ENCODE peak calls at places on chromosomes 6 and 20, in four cellular contexts. A is K562, S is HepG2, P is GM12878. I is an unnamed sample.

GRCh38 chr6:131281471-131282270 is 146.4 kb downstream of the AKAP7 start:
- DNase-seq in S (no peak), A (no peak), P (no peak), I (no peak)

GRCh38 chr6:35778437-35778836 is 2.0 kb downstream of the CLPSL2 start:
- DNase-seq in A (no peak), P (no peak), S (no peak), I (no peak)

GRCh38 chr6:116316772-116317467 is 37.2 kb upstream of the TSPYL1 start:
- DNase-seq in S (peak), P (no peak), A (peak), I (no peak)

GRCh38 chr6:4607793-4608192 is 168.4 kb upstream of the CDYL start:
- DNase-seq in A (no peak), S (no peak), P (no peak), I (no peak)

GRCh38 chr6:66838764-66839163 is 1131.7 kb upstream of the EYS start:
- DNase-seq in S (no peak), A (no peak), P (no peak), I (no peak)

GRCh38 chr6:125989631-125990030 is 3.3 kb downstream of the TRMT11 start:
- DNase-seq in S (peak), A (no peak), P (no peak), I (no peak)

GRCh38 chr6:121436172-121436965 is 923 bp downstream of the GJA1 start:
- DNase-seq in A (no peak), P (no peak), S (no peak), I (no peak)

GRCh38 chr6:2209226-2209809 is 36.1 kb downstream of the GMDS start:
- DNase-seq in A (no peak), S (peak), P (peak), I (peak)

GRCh38 chr6:157283900-157284737 is 39.2 kb downstream of the TMEM242 start:
- DNase-seq in P (no peak), S (no peak), A (no peak), I (no peak)

GRCh38 chr6:139698526-139699182 is 324.2 kb upstream of the CITED2 start:
- DNase-seq in S (no peak), A (no peak), P (no peak), I (no peak)

GRCh38 chr20:19958243-19958642 is 58.9 kb upstream of the NAA20 start:
- DNase-seq in P (no peak), A (no peak), S (no peak), I (no peak)

GRCh38 chr20:32362924-32363364 is 4.8 kb downstream of the ASXL1 start:
- DNase-seq in S (peak), P (no peak), A (no peak), I (no peak)

GRCh38 chr20:58634121-58634817 is 16.8 kb upstream of the STX16 start:
- DNase-seq in S (no peak), P (no peak), A (no peak), I (no peak)

GRCh38 chr6:89487864-89488263 is 54.9 kb downstream of the ANKRD6 start:
- DNase-seq in S (no peak), P (no peak), A (no peak), I (no peak)

GRCh38 chr6:93059911-93060310 is 359.4 kb downstream of the EPHA7 start:
- DNase-seq in A (no peak), P (no peak), S (no peak), I (no peak)

GRCh38 chr6:30744054-30744805 is at the start of gene IER3:
- DNase-seq in A (peak), S (peak), P (no peak), I (peak)

GRCh38 chr20:38961530-38962043 is 557 bp upstream of the DHX35 start:
- DNase-seq in P (no peak), S (no peak), A (no peak), I (peak)

GRCh38 chr6:44064089-44064947 is 62.9 kb downstream of the MRPL14 start:
- DNase-seq in A (peak), S (peak), P (no peak), I (peak)
- TF ChIP-seq SMC3 in A (no peak), S (no peak), P (no peak), I (no peak)

GRCh38 chr6:39982720-39983119 is 48.5 kb upstream of the MOCS1 start:
- DNase-seq in S (no peak), A (no peak), P (no peak), I (no peak)

GRCh38 chr6:39978240-39978639 is 44.0 kb upstream of the MOCS1 start:
- DNase-seq in P (no peak), S (no peak), A (no peak), I (no peak)

GRCh38 chr6:39983193-39983592 is 48.9 kb upstream of the MOCS1 start:
- DNase-seq in S (no peak), A (no peak), P (no peak), I (no peak)

GRCh38 chr6:39979461-39980328 is 45.4 kb upstream of the MOCS1 start:
- DNase-seq in A (no peak), S (no peak), P (no peak), I (no peak)

GRCh38 chr6:39980839-39981580 is 46.7 kb upstream of the MOCS1 start:
- DNase-seq in S (peak), P (no peak), A (peak), I (peak)
- TF ChIP-seq ESRRA in S (no peak), P (no peak), A (no peak), I (no peak)

DNA sequence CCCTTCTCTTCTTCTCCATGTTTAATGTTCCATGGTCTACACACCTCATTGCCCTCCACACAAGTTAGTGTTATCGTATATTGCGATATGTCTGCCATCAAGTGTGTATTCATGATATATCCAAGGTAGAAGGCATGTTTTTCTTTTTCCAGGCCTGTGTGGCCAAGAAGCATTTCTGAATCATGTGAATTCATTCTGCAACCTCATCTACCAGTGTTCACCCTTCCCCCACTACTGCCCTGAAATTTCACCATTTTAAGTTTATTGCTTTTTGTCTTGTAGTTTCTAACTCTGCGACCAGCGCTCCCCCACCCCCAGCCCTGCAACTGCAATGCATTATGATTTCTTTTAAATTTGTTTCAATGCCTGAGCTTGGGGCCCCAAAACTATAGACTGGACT is 618.0 kb upstream of the FLRT3 start:
- DNase-seq in S (no peak), A (peak), P (no peak), I (no peak)
- TF ChIP-seq CEBPB in S (no peak), A (no peak), P (no peak), I (no peak)

GRCh38 chr6:32224696-32225095 is 829 bp upstream of the NOTCH4 start:
- DNase-seq in S (no peak), A (no peak), P (no peak), I (no peak)

GRCh38 chr6:32226434-32226833 is 2.6 kb upstream of the NOTCH4 start:
- DNase-seq in A (no peak), P (no peak), S (no peak), I (no peak)

GRCh38 chr6:32220021-32220420 is 3.8 kb downstream of the NOTCH4 start:
- DNase-seq in P (no peak), A (no peak), S (no peak), I (no peak)

GRCh38 chr6:32223258-32224235 is at the start of gene NOTCH4:
- DNase-seq in P (no peak), A (no peak), S (no peak), I (no peak)

GRCh38 chr6:32222333-32223230 is 1.3 kb downstream of the NOTCH4 start:
- DNase-seq in P (no peak), A (no peak), S (no peak), I (no peak)
- TF ChIP-seq SMC3 in P (no peak), A (no peak), S (no peak), I (no peak)

GRCh38 chr6:78850621-78851020 is 16.7 kb upstream of the IRAK1BP1 start:
- DNase-seq in S (no peak), P (no peak), A (no peak), I (no peak)
- TF ChIP-seq ESRRA in S (no peak), P (no peak), A (no peak), I (no peak)

GRCh38 chr6:65123516-65123915 is 583.5 kb downstream of the EYS start:
- DNase-seq in A (no peak), P (no peak), S (no peak), I (no peak)
- TF ChIP-seq CEBPB in A (no peak), P (no peak), S (no peak), I (no peak)

DNA sequence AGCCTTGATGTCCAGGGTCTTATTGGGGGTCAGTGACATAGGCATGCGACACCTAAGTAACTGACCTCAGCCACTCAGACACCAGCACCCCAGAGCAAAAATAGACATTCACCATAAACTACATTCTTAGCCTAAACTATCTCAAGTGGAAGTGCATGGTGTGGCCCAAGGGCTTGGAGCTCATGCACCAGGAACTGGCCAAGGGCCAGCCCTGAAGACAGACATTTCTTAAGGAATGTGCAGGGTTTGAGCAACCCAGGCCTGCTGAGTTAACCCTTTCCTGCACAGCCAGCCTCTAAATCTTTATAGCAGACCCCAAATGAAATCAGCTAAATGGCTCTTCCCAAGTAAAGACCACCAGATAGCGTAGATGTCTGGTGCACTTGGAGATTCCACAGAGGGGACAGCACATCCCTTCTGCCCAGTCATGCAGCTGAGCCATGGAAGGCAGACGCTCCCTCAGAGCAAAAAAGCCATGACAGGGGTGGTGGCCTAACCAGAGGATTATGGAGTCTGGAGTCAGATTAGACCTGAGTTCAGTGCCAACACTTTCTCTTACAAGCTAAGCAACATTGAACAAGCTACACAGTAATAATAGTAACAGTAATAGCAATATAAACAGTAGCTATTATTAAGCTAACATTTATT is 222.6 kb downstream of the ZMYND8 start:
- DNase-seq in S (no peak), A (no peak), P (no peak), I (peak)
- TF ChIP-seq SMC3 in S (no peak), A (no peak), P (no peak), I (peak)

DNA sequence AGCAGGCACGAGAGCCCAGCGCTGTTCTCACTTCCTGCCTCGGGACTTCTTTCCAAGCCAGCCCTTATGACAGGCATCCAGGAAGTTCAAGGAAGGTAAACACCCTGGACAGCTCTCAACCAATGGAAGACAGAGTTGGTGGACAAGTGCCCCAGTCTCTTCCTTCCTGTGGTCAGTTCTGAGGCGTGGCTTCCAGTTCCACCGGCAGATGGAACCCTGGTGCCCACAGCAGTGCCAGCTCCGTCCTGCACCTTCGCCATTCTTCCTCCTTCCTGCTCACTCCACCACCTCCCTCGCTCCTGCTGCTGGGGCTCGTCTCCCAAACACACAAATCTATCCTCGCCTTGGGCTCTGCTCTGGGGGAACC is 162.8 kb downstream of the GRM4 start:
- DNase-seq in P (no peak), S (peak), A (peak), I (peak)
- TF ChIP-seq ESRRA in P (no peak), S (no peak), A (no peak), I (no peak)